ENCODE peak calls at places on chromosomes 2 and 18, in ten cellular contexts. W, Z, Q, J, G, A, L, F, Y and N are unnamed samples.

GRCh38 chr2:16241166-16242160 is 301.1 kb downstream of the MYCN start:
- DNase-seq in L (no peak), Z (no peak), Y (no peak), G (no peak), J (no peak), A (no peak), F (no peak), Q (no peak), W (no peak), N (no peak)

GRCh38 chr2:23602113-23602512 is 217.1 kb downstream of the KLHL29 start:
- DNase-seq in W (no peak), Y (peak), G (no peak), F (no peak), Q (peak), A (no peak), Z (peak), J (peak), L (peak), N (peak)

GRCh38 chr2:126802316-126802715 is 96.4 kb upstream of the TEX51 start:
- DNase-seq in L (no peak), J (no peak), Z (no peak), W (no peak), Q (no peak), F (no peak), A (no peak), G (no peak), Y (no peak), N (no peak)

GRCh38 chr2:138244400-138245001 is 257.1 kb upstream of the SPOPL start:
- DNase-seq in A (no peak), W (no peak), F (no peak), J (peak), Q (peak), L (no peak), Z (no peak), G (no peak), Y (no peak), N (no peak)

GRCh38 chr2:71157124-71157802 is 26.8 kb downstream of the MPHOSPH10 start:
- DNase-seq in W (peak), A (no peak), J (peak), Q (peak), G (peak), Z (peak), F (peak), L (no peak), Y (peak), N (peak)

GRCh38 chr2:232339121-232340081 is 39.1 kb upstream of the ALPP start:
- DNase-seq in A (no peak), Z (no peak), J (peak), W (no peak), F (no peak), G (no peak), L (no peak), Q (no peak), Y (peak), N (no peak)

GRCh38 chr2:148861367-148861766 is 13.7 kb upstream of the KIF5C start:
- DNase-seq in A (no peak), G (no peak), Q (no peak), J (no peak), L (no peak), Y (no peak), F (no peak), W (no peak), Z (no peak), N (no peak)

GRCh38 chr2:131431336-131431735 is 44.6 kb upstream of the TUBA3D start:
- DNase-seq in J (no peak), Q (no peak), G (no peak), A (no peak), L (peak), F (no peak), Y (no peak), W (no peak), Z (peak), N (no peak)

GRCh38 chr2:63698825-63699548 is 110.2 kb downstream of the MDH1 start:
- DNase-seq in Z (peak), F (peak), Q (peak), L (peak), J (peak), W (peak), G (no peak), A (no peak), Y (peak), N (peak)

GRCh38 chr2:200373196-200373595 is 66.7 kb downstream of the SPATS2L start:
- DNase-seq in Y (no peak), A (no peak), Z (no peak), F (no peak), J (no peak), L (no peak), W (no peak), G (no peak), Q (no peak), N (no peak)

GRCh38 chr2:3807853-3808252 is 104.5 kb downstream of the DCDC2C start:
- DNase-seq in Y (no peak), Q (peak), J (no peak), A (no peak), L (peak), Z (peak), F (no peak), G (no peak), W (no peak), N (no peak)

GRCh38 chr2:41968182-41968578 is 79.6 kb upstream of the PKDCC start:
- DNase-seq in W (no peak), L (no peak), Q (no peak), J (no peak), A (no peak), G (no peak), Z (no peak), F (no peak), Y (no peak), N (no peak)

GRCh38 chr2:135745545-135745944 is 3.9 kb downstream of the UBXN4 start:
- DNase-seq in J (no peak), Z (peak), W (no peak), F (no peak), Y (no peak), G (no peak), A (no peak), L (peak), Q (no peak), N (no peak)

GRCh38 chr2:10579441-10580169 is 110.2 kb downstream of the NOL10 start:
- DNase-seq in Q (no peak), Z (no peak), A (no peak), G (no peak), Y (no peak), W (no peak), J (no peak), F (no peak), L (no peak), N (peak)

GRCh38 chr2:51153236-51153635 is 121.3 kb upstream of the NRXN1 start:
- DNase-seq in L (no peak), Q (no peak), Z (no peak), Y (no peak), G (no peak), F (no peak), J (no peak), W (no peak), A (no peak), N (no peak)

GRCh38 chr2:65846984-65847383 is 414.6 kb upstream of the SPRED2 start:
- DNase-seq in Z (no peak), F (no peak), Y (no peak), G (no peak), L (no peak), A (no peak), Q (no peak), J (peak), W (no peak), N (no peak)

GRCh38 chr2:3265981-3266726 is 111.5 kb downstream of the EIPR1 start:
- DNase-seq in Z (no peak), Q (no peak), G (no peak), F (peak), J (no peak), L (no peak), W (no peak), A (no peak), Y (no peak), N (peak)

GRCh38 chr2:88125924-88126771 is 1.7 kb downstream of the FABP1 start:
- DNase-seq in W (no peak), Y (no peak), F (no peak), A (no peak), J (no peak), Z (no peak), G (no peak), L (no peak), Q (no peak), N (no peak)

GRCh38 chr2:99085400-99085799 is 56.1 kb upstream of the C2orf15 start:
- DNase-seq in F (peak), A (no peak), Z (peak), Q (peak), G (no peak), W (no peak), J (no peak), Y (no peak), L (no peak), N (no peak)

GRCh38 chr2:237451582-237452469 is 35.2 kb upstream of the MLPH start:
- DNase-seq in J (no peak), Q (no peak), W (no peak), L (no peak), A (no peak), G (no peak), F (peak), Y (no peak), Z (peak), N (no peak)

GRCh38 chr2:65057391-65058052 is 1.3 kb downstream of the CEP68 start:
- DNase-seq in Y (no peak), F (no peak), W (no peak), Q (no peak), L (peak), A (peak), G (peak), J (no peak), Z (peak), N (no peak)

GRCh38 chr2:213227458-213227857 is 56.8 kb upstream of the SPAG16 start:
- DNase-seq in Q (no peak), F (no peak), W (no peak), A (peak), L (peak), Z (no peak), G (no peak), Y (no peak), J (no peak), N (no peak)

GRCh38 chr2:33093293-33093692 is 146.5 kb downstream of the LTBP1 start:
- DNase-seq in F (no peak), L (no peak), Q (no peak), G (no peak), Z (no peak), A (no peak), J (no peak), W (no peak), Y (no peak), N (no peak)

GRCh38 chr2:232351686-232352510 is 26.7 kb upstream of the ALPP start:
- DNase-seq in L (no peak), G (no peak), Q (no peak), W (no peak), F (no peak), Z (no peak), J (no peak), Y (no peak), A (no peak), N (no peak)

GRCh38 chr2:74925361-74925786 is 33.1 kb upstream of the POLE4 start:
- DNase-seq in Z (no peak), L (no peak), A (no peak), J (no peak), Q (no peak), F (peak), G (no peak), Y (no peak), W (no peak), N (no peak)

GRCh38 chr18:11649839-11650238 is 39.2 kb upstream of the GNAL start:
- DNase-seq in Z (no peak), Q (no peak), Y (no peak), W (no peak), F (no peak), L (no peak), G (no peak), J (no peak), A (no peak), N (no peak)

GRCh38 chr2:65265090-65266045 is 37.7 kb downstream of the ACTR2 start:
- DNase-seq in Z (peak), Y (no peak), Q (peak), A (peak), L (peak), W (peak), J (no peak), F (peak), G (no peak), N (peak)

GRCh38 chr2:46873632-46874068 is 42.0 kb downstream of the MCFD2 start:
- DNase-seq in G (no peak), Q (peak), Y (peak), J (peak), L (peak), Z (peak), F (no peak), A (no peak), W (peak), N (peak)

GRCh38 chr2:101863534-101863933 is 128.2 kb upstream of the IL1R2 start:
- DNase-seq in Z (no peak), A (no peak), Q (no peak), F (no peak), J (no peak), G (no peak), W (no peak), L (no peak), Y (no peak), N (no peak)
- H3K27ac ChIP-seq in Z (no peak), A (no peak), Q (no peak), F (peak), J (no peak), G (no peak), W (no peak), L (no peak), Y (no peak), N (no peak)

DNA sequence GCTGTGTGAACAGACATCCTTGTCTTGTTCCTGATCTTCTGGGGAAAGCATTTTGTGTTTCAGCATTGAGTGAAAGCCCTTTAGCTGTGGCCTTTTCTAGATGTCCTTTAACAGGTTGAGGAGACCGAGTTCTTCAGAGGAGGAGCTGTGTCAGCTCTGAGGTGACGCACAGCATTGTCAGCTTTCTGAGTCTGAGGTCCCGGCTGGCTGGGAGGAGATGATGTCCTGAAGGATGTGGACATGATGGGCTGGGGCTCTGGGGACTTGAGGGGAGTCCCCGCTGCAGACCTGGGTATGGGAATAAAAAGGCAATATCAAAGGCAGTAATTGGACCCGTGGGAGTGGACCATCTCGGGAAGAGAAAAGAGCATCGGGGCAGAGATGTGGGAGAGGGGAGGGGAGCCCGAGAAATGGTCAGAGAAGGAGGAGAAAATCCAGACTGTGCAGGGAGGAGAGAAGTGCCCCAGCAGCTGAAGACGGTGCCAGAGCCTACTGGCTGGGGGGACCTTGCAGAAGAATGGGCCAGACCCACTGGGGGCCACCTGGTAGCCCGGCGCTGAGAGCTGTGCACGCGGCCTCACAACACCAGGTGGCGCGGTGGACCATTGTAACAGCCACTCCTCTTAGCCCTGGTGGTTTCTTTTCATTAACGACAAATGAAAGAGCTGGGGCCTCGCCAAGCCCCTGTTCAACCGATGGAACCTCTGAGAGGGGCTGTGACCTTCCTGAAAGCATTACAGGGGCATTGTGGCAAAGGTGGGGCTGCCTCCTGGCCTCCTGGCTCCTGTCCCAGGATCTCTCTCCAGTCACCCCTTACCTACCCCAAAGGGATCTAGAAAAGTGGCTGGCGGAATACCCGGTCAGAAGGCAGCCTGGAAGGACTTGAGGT is 61.6 kb downstream of the ST3GAL5 start:
- DNase-seq in G (peak), Z (peak), J (peak), A (no peak), Q (peak), L (no peak), F (peak), W (peak), Y (peak), N (peak)
- H3K4me3 ChIP-seq in G (no peak), Z (no peak), J (peak), A (no peak), Q (peak), L (no peak), F (no peak), W (no peak), Y (peak), N (no peak)

GRCh38 chr18:8937112-8937641 is 165.3 kb upstream of the NDUFV2 start:
- DNase-seq in A (no peak), L (peak), Y (no peak), Z (no peak), W (no peak), Q (no peak), G (no peak), J (no peak), F (no peak), N (no peak)
- H3K27ac ChIP-seq in A (no peak), L (no peak), Y (no peak), Z (no peak), W (no peak), Q (no peak), G (peak), J (no peak), F (no peak), N (no peak)

DNA sequence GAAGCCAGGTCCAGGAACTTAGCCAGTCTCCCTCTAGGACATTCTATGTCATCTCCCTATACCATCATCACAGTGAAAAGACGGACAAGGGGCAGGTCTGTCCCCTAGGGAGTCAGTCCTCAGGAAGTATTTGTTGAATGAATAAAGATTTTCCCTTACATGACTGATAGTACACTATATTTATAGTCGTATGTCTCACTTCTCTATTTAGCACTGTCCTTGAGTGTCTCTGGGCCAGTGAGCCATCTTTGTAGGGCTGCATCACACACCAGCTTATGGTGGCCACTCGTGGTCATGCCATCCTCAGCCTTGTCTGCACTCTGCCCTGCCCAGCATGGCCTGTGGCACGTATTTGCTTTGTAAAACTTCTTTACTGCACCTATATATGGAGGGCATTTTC is 25.8 kb downstream of the PTPN18 start:
- DNase-seq in L (no peak), Y (peak), Z (no peak), A (no peak), W (no peak), J (no peak), F (no peak), G (no peak), Q (no peak), N (no peak)
- H3K4me3 ChIP-seq in L (no peak), Y (no peak), Z (no peak), A (no peak), W (no peak), J (no peak), F (no peak), G (no peak), Q (no peak), N (no peak)

GRCh38 chr2:157894694-157895450 is 18.7 kb upstream of the ACVR1 start:
- DNase-seq in L (peak), W (no peak), Y (no peak), Q (no peak), G (no peak), J (peak), A (no peak), Z (peak), F (no peak), N (peak)
- H3K27ac ChIP-seq in L (peak), W (no peak), Y (no peak), Q (peak), G (no peak), J (peak), A (no peak), Z (no peak), F (no peak), N (no peak)

GRCh38 chr18:59008302-59008974 is 131.2 kb upstream of the SEC11C start:
- DNase-seq in L (peak), Z (peak), Y (no peak), G (no peak), W (no peak), J (no peak), Q (peak), A (no peak), F (no peak), N (no peak)

GRCh38 chr18:59006461-59007067 is 133.1 kb upstream of the SEC11C start:
- DNase-seq in L (peak), W (no peak), Y (no peak), G (no peak), F (no peak), J (no peak), A (no peak), Z (no peak), Q (no peak), N (no peak)

GRCh38 chr18:59002974-59003594 is 136.6 kb upstream of the SEC11C start:
- DNase-seq in L (no peak), Z (no peak), A (no peak), J (no peak), Q (peak), G (no peak), F (no peak), Y (no peak), W (no peak), N (no peak)

GRCh38 chr18:59001166-59001565 is 136.5 kb downstream of the ZNF532 start:
- DNase-seq in Y (no peak), J (no peak), Z (no peak), G (no peak), Q (no peak), F (no peak), L (no peak), W (no peak), A (no peak), N (no peak)

DNA sequence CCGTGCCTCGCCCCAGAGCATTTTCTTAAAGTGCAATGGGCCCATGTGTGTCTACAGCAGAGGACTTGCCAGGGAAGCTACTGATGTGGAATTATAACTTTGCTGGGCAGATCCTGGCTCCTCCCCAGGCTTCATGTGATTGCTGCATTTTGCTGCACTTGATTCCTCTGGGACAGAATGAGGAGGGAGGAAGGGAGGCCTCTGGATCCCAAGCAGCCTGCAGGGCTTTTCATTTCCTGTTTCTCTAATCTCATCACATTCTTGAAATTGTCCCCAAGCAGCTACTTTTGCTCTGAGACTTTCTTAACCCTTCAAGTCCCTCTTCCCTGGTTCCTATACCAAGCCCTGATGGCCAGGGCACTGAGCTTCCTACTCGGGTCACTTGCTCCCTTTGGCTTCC is 134.4 kb upstream of the SEC11C start:
- DNase-seq in Z (peak), L (peak), W (no peak), Q (peak), Y (peak), J (peak), G (no peak), A (no peak), F (no peak), N (peak)
- H3K4me3 ChIP-seq in Z (no peak), L (no peak), W (no peak), Q (no peak), Y (no peak), J (no peak), G (no peak), A (no peak), F (no peak), N (no peak)

DNA sequence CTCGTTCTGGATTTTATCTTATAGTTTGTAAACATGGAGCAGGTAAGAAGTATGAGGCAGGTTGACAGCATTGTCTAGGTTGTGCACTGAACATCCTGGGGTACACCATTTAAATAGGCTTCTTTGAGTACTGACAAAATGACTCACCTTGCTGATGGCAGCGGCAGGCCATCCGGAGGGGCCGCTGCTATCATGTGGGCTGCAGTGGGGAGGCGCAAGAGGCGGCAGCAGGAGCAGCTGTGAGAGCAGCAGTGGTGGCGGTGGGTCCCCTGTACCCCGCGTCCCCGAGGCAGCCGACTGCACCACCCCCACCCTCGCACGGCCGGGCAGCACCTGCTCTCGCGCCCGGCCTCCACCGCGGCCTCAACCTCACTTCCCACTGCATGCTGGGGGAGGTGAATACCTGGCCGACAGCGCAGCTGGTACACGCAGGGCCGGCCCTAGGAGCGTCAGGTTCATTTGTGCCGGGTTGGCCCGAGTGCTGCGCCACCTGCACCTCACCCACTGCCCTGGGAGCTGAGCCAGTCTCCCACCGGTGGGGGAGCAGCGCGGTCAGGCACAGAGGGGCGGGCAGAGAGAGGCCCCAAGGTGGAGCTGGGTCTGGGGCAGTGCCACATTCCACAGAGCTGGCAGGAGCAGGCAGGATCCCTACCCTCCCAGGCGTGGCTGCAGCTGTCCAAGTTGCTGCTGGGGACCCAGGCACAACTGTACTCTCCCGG is 154.5 kb upstream of the RBMS1 start:
- DNase-seq in F (no peak), G (no peak), Z (no peak), L (no peak), J (no peak), Y (peak), A (no peak), Q (no peak), W (no peak), N (no peak)
- H3K27ac ChIP-seq in F (no peak), G (no peak), Z (no peak), L (no peak), J (no peak), Y (peak), A (no peak), Q (peak), W (no peak), N (no peak)

GRCh38 chr2:224034027-224034426 is 5.1 kb downstream of the SERPINE2 start:
- DNase-seq in Y (no peak), J (no peak), A (no peak), W (no peak), G (no peak), F (no peak), L (no peak), Z (no peak), Q (no peak), N (no peak)
- H3K4me3 ChIP-seq in Y (no peak), J (no peak), A (no peak), W (no peak), G (no peak), F (no peak), L (no peak), Z (no peak), Q (no peak), N (no peak)

GRCh38 chr2:6370753-6371152 is 495.0 kb downstream of the CMPK2 start:
- DNase-seq in Y (no peak), L (peak), Q (no peak), Z (no peak), W (no peak), G (no peak), A (no peak), J (no peak), F (no peak), N (no peak)
- H3K27ac ChIP-seq in Y (no peak), L (no peak), Q (no peak), Z (no peak), W (no peak), G (no peak), A (no peak), J (no peak), F (no peak), N (no peak)